ENCODE peak calls at places on chromosomes 5 and 9, in seven cellular contexts. I is A549; W is CD8-positive, alpha-beta memory T cell; H is GM23248; Q is cardiac muscle cell; U is HCT116; Z is Peyer's patch. E is an unnamed sample.

GRCh38 chr5:132227485-132228240 is at the start of gene P4HA2:
- DNase-seq in I (peak), W (no peak), H (peak), Q (peak), U (peak), Z (peak), E (no peak)

GRCh38 chr9:71285191-71285656 is 163.8 kb upstream of the TRPM3 start:
- DNase-seq in I (peak), W (peak), H (peak), Q (peak), U (peak), Z (no peak), E (no peak)

GRCh38 chr5:90878081-90878480 is 319.5 kb downstream of the ADGRV1 start:
- DNase-seq in I (no peak), W (no peak), H (no peak), Q (no peak), U (no peak), Z (no peak), E (no peak)

GRCh38 chr9:133763272-133764183 is 25.4 kb upstream of the SARDH start:
- DNase-seq in I (no peak), W (no peak), H (peak), Q (no peak), U (no peak), Z (no peak), E (no peak)

GRCh38 chr5:124754206-124754927 is 7.9 kb upstream of the ZNF608 start:
- DNase-seq in I (no peak), W (no peak), H (peak), Q (no peak), U (no peak), Z (no peak), E (no peak)

GRCh38 chr5:115246361-115246991 is 16.2 kb downstream of the PGGT1B start:
- DNase-seq in I (peak), W (no peak), H (peak), Q (peak), U (peak), Z (no peak), E (no peak)

GRCh38 chr5:180620014-180620413 is 28.7 kb upstream of the SCGB3A1 start:
- DNase-seq in I (no peak), W (no peak), H (no peak), Q (no peak), U (no peak), Z (no peak), E (no peak)

GRCh38 chr5:171513591-171513990 is 94.1 kb downstream of the FGF18 start:
- DNase-seq in I (no peak), W (no peak), H (peak), Q (no peak), U (no peak), Z (no peak), E (no peak)

GRCh38 chr9:25600501-25600900 is 77.7 kb downstream of the TUSC1 start:
- DNase-seq in I (no peak), W (no peak), H (no peak), Q (no peak), U (no peak), Z (no peak), E (no peak)

GRCh38 chr5:61450170-61450815 is 118.2 kb downstream of the ZSWIM6 start:
- DNase-seq in I (peak), W (no peak), H (peak), Q (no peak), U (peak), Z (no peak), E (no peak)

GRCh38 chr9:86043586-86043985 is 55.8 kb downstream of the GOLM1 start:
- DNase-seq in I (no peak), W (no peak), H (no peak), Q (no peak), U (no peak), Z (no peak), E (no peak)

GRCh38 chr9:35813434-35814105 is 1.3 kb downstream of the HINT2 start:
- DNase-seq in I (peak), W (no peak), H (peak), Q (no peak), U (peak), Z (no peak), E (no peak)

DNA sequence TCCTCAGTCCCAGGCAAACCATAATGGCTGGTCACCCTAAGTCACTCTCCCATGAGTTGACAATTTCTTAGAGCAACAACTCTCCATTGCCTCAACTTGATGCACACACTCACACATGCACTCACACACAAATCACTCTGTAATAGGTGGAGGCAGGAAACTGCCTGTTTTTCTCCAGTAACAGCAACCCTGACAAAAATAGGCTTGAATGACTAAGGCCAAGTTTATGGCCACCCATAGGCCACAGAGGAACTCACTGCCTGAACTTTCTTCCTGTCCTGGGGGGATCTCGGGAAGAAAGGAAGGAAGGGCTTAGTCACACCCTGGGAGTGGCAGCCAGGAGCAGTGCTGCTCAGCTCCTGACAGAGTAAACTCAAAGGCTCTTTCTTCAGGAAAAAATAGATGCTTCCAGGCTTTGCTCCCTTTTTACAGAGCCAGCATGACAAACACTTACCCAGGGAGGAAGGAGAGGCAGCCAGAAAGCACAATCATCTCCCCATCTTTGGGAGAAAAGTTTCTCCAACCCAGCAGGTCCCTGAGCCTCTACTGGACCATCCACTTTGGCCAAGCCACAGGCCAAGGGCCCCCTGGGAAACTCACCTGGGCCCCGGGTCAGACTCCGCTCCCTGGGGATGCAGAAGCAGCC is 368 bp downstream of the SH3TC2 start:
- DNase-seq in I (peak), W (no peak), H (peak), Q (no peak), U (peak), Z (no peak), E (peak)
- H3K27ac ChIP-seq in I (peak), W (no peak), H (peak), Q (peak), U (peak), Z (peak), E (peak)

DNA sequence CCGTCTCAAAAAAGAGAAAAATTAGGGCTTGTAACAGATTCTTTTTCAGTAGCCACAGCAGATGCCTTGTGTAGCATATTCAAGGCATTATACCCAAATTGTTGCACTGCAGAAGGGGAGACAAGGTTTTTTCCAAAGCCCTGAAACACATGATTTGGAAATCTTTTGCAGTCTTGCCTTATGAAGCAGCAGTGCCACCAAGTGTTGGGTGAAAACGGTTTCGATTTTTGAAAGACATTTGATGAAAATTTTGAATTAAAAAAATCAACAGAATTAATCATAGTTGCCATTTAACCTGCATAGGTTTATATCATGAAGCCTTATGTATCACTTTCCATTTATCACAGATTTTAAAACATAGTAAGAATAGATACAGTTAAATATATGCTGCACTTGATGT is 479.5 kb downstream of the TAF11L14 start:
- DNase-seq in I (peak), W (no peak), H (peak), Q (no peak), U (no peak), Z (no peak), E (no peak)
- H3K27ac ChIP-seq in I (peak), W (no peak), H (no peak), Q (no peak), U (no peak), Z (no peak), E (no peak)

DNA sequence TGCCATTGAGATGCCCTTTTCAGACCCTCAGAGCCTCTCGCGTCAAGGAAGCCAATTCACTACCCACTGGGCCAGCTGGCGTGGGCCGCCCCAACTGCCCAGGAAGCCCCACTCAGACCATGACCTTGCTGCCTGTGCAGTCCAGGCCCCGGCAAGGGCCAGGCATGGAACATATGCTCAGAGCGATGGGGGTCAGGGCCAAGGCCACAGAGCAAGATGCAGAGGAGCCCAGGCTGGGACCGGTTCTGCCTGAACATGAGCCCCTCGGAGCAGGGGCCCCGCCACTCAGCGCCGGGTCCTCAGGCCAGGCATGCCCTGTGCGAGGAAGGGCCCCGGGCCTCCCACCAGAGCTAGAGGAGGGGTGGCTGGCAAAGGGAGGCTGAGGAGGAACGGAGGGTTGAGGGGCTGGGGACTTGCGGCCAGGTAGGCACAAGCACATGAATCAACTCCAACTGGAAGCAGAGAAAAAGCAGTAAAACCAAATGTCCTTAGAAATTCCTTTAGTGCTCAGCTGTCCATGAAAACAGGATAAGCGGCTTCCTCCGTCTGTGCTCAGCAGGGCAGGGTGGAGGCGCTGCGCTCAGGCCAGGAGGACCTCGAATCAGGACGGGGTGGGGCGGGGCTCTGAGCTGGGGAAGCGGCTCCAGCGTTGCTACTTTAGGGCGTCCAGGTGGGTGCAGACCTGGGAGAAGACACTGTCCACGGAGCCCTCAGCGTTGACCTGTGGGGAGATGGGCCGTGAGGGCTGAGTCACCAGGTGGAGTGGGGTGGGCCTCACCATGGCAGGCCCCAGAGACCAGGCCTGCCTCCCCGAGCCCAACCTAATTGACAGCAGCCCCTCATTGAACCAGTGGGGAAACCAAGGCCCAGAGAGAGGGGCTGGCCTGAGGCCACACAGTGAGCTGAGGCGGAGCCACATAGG is 9.9 kb downstream of the AK1 start:
- DNase-seq in I (no peak), W (no peak), H (no peak), Q (no peak), U (no peak), Z (no peak), E (no peak)
- H3K27ac ChIP-seq in I (no peak), W (no peak), H (no peak), Q (peak), U (no peak), Z (no peak), E (no peak)

GRCh38 chr9:126935630-126936029 is 21.0 kb downstream of the RALGPS1 start:
- DNase-seq in I (no peak), W (no peak), H (peak), Q (no peak), U (no peak), Z (no peak), E (no peak)
- H3K27ac ChIP-seq in I (no peak), W (no peak), H (no peak), Q (no peak), U (no peak), Z (no peak), E (no peak)

DNA sequence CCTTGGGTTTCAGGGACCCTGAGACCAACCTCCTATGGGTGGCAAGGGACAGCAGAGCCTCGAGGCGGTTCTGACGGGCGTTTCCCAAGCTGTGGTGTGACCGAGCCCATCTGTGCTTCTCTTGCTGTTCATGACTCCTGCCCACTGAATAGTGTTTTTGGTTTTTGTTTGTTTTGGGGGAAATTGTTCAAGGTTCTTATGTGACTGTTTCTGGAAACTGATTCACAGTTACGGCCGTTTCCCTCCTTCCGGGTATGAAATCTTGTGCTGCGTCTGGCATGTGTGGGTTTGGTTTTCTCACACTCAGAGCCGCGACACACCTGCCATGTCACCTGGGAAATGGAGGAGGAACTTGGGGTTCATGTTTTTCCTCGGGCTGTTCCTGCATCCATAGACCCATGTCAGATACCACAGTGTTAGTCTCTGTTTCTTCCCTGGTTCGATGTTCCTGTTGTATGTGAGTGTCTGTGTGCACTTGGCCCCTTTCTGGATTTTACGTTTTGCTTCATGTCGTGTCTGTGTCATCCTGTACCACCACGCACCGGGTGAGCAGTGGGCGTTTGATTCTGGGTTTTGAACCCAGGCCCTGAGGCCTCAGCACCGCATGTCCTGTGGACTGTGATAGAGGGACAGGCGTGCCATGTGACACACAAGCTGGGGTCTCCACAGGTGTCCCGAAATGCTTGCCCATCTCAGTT is 28.8 kb downstream of the FBXW5 start:
- DNase-seq in I (no peak), W (no peak), H (no peak), Q (no peak), U (no peak), Z (no peak), E (no peak)
- H3K27ac ChIP-seq in I (no peak), W (no peak), H (no peak), Q (no peak), U (no peak), Z (no peak), E (no peak)

GRCh38 chr5:122153230-122153629 is 23.9 kb downstream of the ZNF474 start:
- DNase-seq in I (no peak), W (no peak), H (peak), Q (no peak), U (no peak), Z (no peak), E (no peak)

GRCh38 chr5:122152266-122152900 is 23.0 kb downstream of the ZNF474 start:
- DNase-seq in I (no peak), W (no peak), H (peak), Q (no peak), U (no peak), Z (no peak), E (no peak)

GRCh38 chr5:122154910-122155309 is 25.6 kb downstream of the ZNF474 start:
- DNase-seq in I (no peak), W (no peak), H (peak), Q (no peak), U (no peak), Z (no peak), E (no peak)

GRCh38 chr5:122153774-122154173 is 24.4 kb downstream of the ZNF474 start:
- DNase-seq in I (no peak), W (no peak), H (no peak), Q (no peak), U (no peak), Z (no peak), E (no peak)

GRCh38 chr5:122154491-122154890 is 25.1 kb downstream of the ZNF474 start:
- DNase-seq in I (no peak), W (no peak), H (peak), Q (no peak), U (no peak), Z (no peak), E (no peak)
- H3K27ac ChIP-seq in I (no peak), W (no peak), H (peak), Q (no peak), U (no peak), Z (peak), E (no peak)

DNA sequence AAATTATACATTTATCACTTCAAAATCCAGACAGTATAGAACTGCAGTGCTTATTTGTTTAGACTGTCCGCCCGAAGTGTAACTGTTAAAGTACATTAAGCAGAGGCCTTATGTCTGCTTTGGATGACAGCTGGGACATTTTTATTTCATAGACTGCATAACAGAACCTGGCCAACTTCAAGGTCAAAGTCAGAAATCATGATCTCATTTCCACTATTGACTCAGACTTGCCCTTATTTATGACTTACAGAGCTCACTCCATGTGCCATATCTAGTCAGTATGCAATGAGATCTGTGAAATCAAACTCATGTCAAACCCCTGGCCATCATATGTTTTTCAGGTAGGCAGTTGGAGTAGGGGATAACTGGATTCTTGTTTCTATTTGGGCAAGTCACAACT is 87.7 kb downstream of the RAB3C start:
- DNase-seq in I (no peak), W (no peak), H (no peak), Q (no peak), U (no peak), Z (no peak), E (no peak)
- H3K27ac ChIP-seq in I (no peak), W (no peak), H (no peak), Q (no peak), U (no peak), Z (no peak), E (no peak)

GRCh38 chr5:89024082-89024481 is 141.1 kb upstream of the MEF2C start:
- DNase-seq in I (no peak), W (no peak), H (no peak), Q (no peak), U (no peak), Z (no peak), E (no peak)
- H3K27ac ChIP-seq in I (no peak), W (no peak), H (no peak), Q (no peak), U (no peak), Z (no peak), E (no peak)

DNA sequence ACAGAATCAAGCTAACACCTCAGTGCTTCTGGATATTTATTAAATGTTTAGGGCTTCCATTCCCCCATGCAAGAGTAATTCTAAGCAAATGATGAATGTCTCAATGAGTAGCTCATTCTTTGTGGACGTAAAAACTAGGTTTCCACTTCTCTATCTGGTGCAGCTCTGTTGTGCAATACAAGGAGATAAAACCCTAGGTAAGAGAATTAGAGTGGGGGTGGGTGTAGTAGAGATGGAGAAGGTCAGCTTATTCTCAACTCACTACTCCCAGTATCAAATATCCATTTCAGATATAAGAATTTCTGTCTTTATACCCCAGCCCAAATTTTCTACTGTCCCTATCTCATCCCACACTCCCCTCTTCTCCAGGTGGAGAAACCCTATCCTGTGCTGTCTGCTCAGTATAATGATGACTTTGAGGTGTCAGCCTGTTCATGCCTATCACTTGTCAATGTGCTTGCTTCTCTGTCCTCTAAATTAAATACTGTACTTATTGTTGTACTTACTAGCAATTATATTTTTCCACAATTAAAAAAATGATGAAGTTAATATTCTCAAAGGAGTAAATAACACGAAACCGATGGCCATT is 4.3 kb upstream of the FYB1 start:
- DNase-seq in I (no peak), W (no peak), H (no peak), Q (no peak), U (no peak), Z (no peak), E (no peak)
- H3K27ac ChIP-seq in I (no peak), W (no peak), H (no peak), Q (no peak), U (no peak), Z (no peak), E (no peak)

GRCh38 chr9:87567566-87567965 is 69.9 kb downstream of the DAPK1 start:
- DNase-seq in I (no peak), W (no peak), H (peak), Q (no peak), U (no peak), Z (no peak), E (no peak)

GRCh38 chr9:87569008-87569908 is 71.6 kb downstream of the DAPK1 start:
- DNase-seq in I (no peak), W (no peak), H (no peak), Q (peak), U (no peak), Z (no peak), E (no peak)

GRCh38 chr9:87570000-87570834 is 72.5 kb downstream of the DAPK1 start:
- DNase-seq in I (peak), W (no peak), H (no peak), Q (no peak), U (no peak), Z (no peak), E (no peak)

GRCh38 chr9:87567047-87567446 is 69.4 kb downstream of the DAPK1 start:
- DNase-seq in I (no peak), W (no peak), H (no peak), Q (no peak), U (no peak), Z (no peak), E (no peak)

GRCh38 chr9:87567988-87568800 is 70.5 kb downstream of the DAPK1 start:
- DNase-seq in I (no peak), W (no peak), H (no peak), Q (no peak), U (no peak), Z (no peak), E (no peak)
- H3K27ac ChIP-seq in I (no peak), W (no peak), H (no peak), Q (no peak), U (no peak), Z (no peak), E (no peak)

E was measured in epithelial cell of prostate.